ENCODE peak calls at places on chromosomes 7 and 10, in five cellular contexts. One of them, this sample, is unnamed.

GRCh38 chr10:1363466-1364121 is 307.4 kb downstream of the WDR37 start:
- DNase-seq in prostate gland: no peak
- DNase-seq in HepG2: no peak
- DNase-seq in neural crest cell: no peak
- DNase-seq in HFF-Myc: no peak
- DNase-seq in this sample: no peak

GRCh38 chr7:155738652-155739537 is 73.4 kb downstream of the SHH start:
- DNase-seq in prostate gland: peak
- DNase-seq in HFF-Myc: peak
- DNase-seq in HepG2: peak
- DNase-seq in neural crest cell: peak
- DNase-seq in this sample: no peak

GRCh38 chr10:31134303-31134928 is 102.8 kb upstream of the ZNF438 start:
- DNase-seq in HepG2: peak
- DNase-seq in prostate gland: no peak
- DNase-seq in neural crest cell: no peak
- DNase-seq in HFF-Myc: peak
- DNase-seq in this sample: peak

GRCh38 chr7:143013473-143013872 is 13.5 kb downstream of the OR9A2 start:
- DNase-seq in HFF-Myc: no peak
- DNase-seq in HepG2: no peak
- DNase-seq in prostate gland: no peak
- DNase-seq in neural crest cell: no peak
- DNase-seq in this sample: no peak

GRCh38 chr7:44278451-44279161 is 46.8 kb downstream of the CAMK2B start:
- DNase-seq in neural crest cell: no peak
- DNase-seq in prostate gland: no peak
- DNase-seq in HFF-Myc: no peak
- DNase-seq in HepG2: no peak
- DNase-seq in this sample: peak

GRCh38 chr10:103802081-103802480 is 53.3 kb downstream of the SH3PXD2A start:
- DNase-seq in HFF-Myc: no peak
- DNase-seq in HepG2: no peak
- DNase-seq in neural crest cell: no peak
- DNase-seq in prostate gland: no peak
- DNase-seq in this sample: no peak

GRCh38 chr10:44801383-44802327 is 109.5 kb upstream of the TMEM72 start:
- DNase-seq in HepG2: peak
- DNase-seq in prostate gland: peak
- DNase-seq in neural crest cell: no peak
- DNase-seq in HFF-Myc: peak
- DNase-seq in this sample: no peak

GRCh38 chr10:49271346-49271745 is 27.6 kb upstream of the C10orf71 start:
- DNase-seq in prostate gland: no peak
- DNase-seq in HepG2: no peak
- DNase-seq in HFF-Myc: no peak
- DNase-seq in neural crest cell: no peak
- DNase-seq in this sample: no peak

GRCh38 chr10:2772791-2773644 is 294.3 kb upstream of the PFKP start:
- DNase-seq in HepG2: no peak
- DNase-seq in prostate gland: no peak
- DNase-seq in neural crest cell: no peak
- DNase-seq in HFF-Myc: no peak
- DNase-seq in this sample: no peak

GRCh38 chr10:88594482-88594881 is 7.9 kb downstream of the LIPJ start:
- DNase-seq in HFF-Myc: no peak
- DNase-seq in prostate gland: no peak
- DNase-seq in neural crest cell: no peak
- DNase-seq in HepG2: no peak
- DNase-seq in this sample: no peak

GRCh38 chr10:115422624-115423023 is 329.5 kb downstream of the ATRNL1 start:
- DNase-seq in HepG2: no peak
- DNase-seq in HFF-Myc: no peak
- DNase-seq in prostate gland: no peak
- DNase-seq in neural crest cell: no peak
- DNase-seq in this sample: no peak

GRCh38 chr7:117338020-117338419 is 15.2 kb upstream of the WNT2 start:
- DNase-seq in neural crest cell: no peak
- DNase-seq in HFF-Myc: no peak
- DNase-seq in HepG2: no peak
- DNase-seq in prostate gland: no peak
- DNase-seq in this sample: no peak

GRCh38 chr10:86682675-86683074 is 14.4 kb downstream of the LDB3 start:
- DNase-seq in HFF-Myc: no peak
- DNase-seq in prostate gland: no peak
- DNase-seq in neural crest cell: no peak
- DNase-seq in HepG2: no peak
- DNase-seq in this sample: no peak

GRCh38 chr7:92767427-92767826 is 68.9 kb downstream of the CDK6 start:
- DNase-seq in HepG2: no peak
- DNase-seq in prostate gland: no peak
- DNase-seq in neural crest cell: no peak
- DNase-seq in HFF-Myc: no peak
- DNase-seq in this sample: no peak

GRCh38 chr7:95396136-95397032 is at the start of gene PON3:
- DNase-seq in prostate gland: no peak
- DNase-seq in neural crest cell: no peak
- DNase-seq in HepG2: peak
- DNase-seq in HFF-Myc: no peak
- DNase-seq in this sample: no peak

GRCh38 chr10:75402486-75403143 is 1.1 kb upstream of the ZNF503 start:
- DNase-seq in HepG2: no peak
- DNase-seq in neural crest cell: peak
- DNase-seq in prostate gland: peak
- DNase-seq in HFF-Myc: no peak
- DNase-seq in this sample: no peak

GRCh38 chr7:42621543-42622219 is 290.2 kb downstream of the C7orf25 start:
- DNase-seq in HepG2: no peak
- DNase-seq in HFF-Myc: no peak
- DNase-seq in prostate gland: no peak
- DNase-seq in neural crest cell: no peak
- DNase-seq in this sample: no peak

GRCh38 chr7:1314021-1314907 is 81.6 kb downstream of the UNCX start:
- DNase-seq in neural crest cell: no peak
- DNase-seq in HepG2: no peak
- DNase-seq in prostate gland: no peak
- DNase-seq in HFF-Myc: no peak
- DNase-seq in this sample: no peak

DNA sequence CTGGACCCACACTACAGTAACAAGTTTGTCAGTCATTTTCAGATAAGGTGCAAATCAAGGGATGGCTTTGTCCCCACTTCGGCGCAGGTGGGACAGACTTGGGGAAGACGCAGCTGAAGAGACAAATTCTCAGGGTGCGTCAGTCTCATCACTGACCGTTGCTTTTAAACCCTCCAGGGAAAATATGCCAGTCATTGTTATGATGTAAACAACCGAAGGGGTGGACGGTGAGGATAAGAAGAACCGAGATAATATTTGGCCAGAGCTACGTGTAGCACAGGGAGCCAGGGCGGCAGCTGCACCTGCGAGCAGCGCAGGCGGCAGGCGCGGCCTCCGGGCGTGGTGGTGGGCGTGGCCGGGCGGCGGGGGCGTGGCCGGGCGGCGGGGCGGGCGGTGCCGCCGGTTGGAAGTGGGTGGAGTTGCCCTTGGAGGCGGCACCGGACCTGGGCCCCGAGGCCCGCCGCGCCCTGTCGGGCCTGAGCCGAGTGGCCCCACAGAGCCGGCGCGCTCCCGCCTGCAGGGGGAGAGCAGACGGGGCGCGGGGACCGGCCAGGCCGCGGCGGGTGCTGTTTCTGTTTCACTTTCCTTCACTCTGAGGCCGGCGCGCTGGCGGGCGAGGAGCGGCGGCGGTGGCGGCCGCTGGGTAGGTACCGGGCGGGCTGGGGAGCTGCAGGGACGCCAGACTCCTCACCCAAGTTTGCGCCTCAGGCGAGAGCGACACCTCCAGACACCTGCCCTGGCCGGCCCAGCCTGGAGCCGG is at the start of gene PCGF5:
- DNase-seq in HepG2: no peak
- DNase-seq in HFF-Myc: no peak
- DNase-seq in neural crest cell: peak
- DNase-seq in prostate gland: peak
- DNase-seq in this sample: peak
- TF ChIP-seq CTCF in HepG2: peak
- TF ChIP-seq CTCF in HFF-Myc: peak
- TF ChIP-seq CTCF in neural crest cell: peak
- TF ChIP-seq CTCF in prostate gland: peak
- TF ChIP-seq CTCF in this sample: no peak

GRCh38 chr7:34497153-34497777 is 160.8 kb upstream of the NPSR1 start:
- DNase-seq in neural crest cell: peak
- DNase-seq in HFF-Myc: no peak
- DNase-seq in prostate gland: no peak
- DNase-seq in HepG2: no peak
- DNase-seq in this sample: no peak
- TF ChIP-seq CTCF in neural crest cell: peak
- TF ChIP-seq CTCF in HFF-Myc: peak
- TF ChIP-seq CTCF in prostate gland: no peak
- TF ChIP-seq CTCF in HepG2: no peak
- TF ChIP-seq CTCF in this sample: no peak

GRCh38 chr10:102394801-102395676 is 466 bp upstream of the NFKB2 start:
- DNase-seq in HFF-Myc: no peak
- DNase-seq in prostate gland: peak
- DNase-seq in HepG2: peak
- DNase-seq in neural crest cell: peak
- DNase-seq in this sample: peak

GRCh38 chr10:102395677-102396197 is at the start of gene NFKB2:
- DNase-seq in neural crest cell: no peak
- DNase-seq in HepG2: no peak
- DNase-seq in prostate gland: no peak
- DNase-seq in HFF-Myc: peak
- DNase-seq in this sample: no peak

GRCh38 chr10:102393411-102394078 is 2.0 kb upstream of the NFKB2 start:
- DNase-seq in neural crest cell: no peak
- DNase-seq in prostate gland: no peak
- DNase-seq in HFF-Myc: peak
- DNase-seq in HepG2: no peak
- DNase-seq in this sample: peak

GRCh38 chr10:102392306-102392705 is 3.2 kb upstream of the NFKB2 start:
- DNase-seq in HFF-Myc: no peak
- DNase-seq in neural crest cell: no peak
- DNase-seq in prostate gland: no peak
- DNase-seq in HepG2: no peak
- DNase-seq in this sample: no peak

DNA sequence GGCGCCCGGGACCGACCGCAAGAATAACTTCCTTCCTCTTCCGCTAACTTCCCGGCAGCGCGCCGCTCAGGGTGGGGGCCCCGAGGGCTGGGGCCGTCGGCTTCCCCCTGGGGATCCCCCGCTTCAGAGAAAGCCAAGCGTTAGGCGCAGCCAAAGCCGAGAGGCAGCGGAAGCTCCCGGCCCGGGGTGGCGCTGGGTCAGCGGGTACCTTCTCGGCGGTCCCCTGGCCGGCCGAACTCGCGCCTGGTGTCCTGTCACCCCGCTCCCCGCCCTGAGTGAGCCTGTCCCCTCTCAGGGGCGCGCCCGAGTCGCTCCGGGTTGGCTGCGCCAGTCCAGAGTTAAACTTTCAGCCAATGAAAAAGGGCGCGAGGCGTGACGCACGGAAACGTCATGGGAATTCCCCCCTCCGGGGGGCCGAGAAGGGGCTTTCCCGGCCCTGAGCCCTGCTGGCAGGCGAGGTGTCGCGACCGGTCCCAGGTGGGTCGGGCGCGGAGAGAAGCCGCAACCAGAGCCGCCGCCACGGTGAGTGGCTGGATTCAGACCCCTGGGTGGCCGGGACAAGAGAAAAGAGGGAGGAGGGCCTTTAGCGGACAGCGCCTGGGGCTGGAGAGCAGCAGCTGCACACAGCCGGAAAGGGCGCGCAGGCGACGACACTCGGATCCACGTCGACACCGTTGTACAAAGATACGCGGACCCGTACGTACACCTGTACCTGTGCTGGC is 1.3 kb upstream of the NFKB2 start:
- DNase-seq in HepG2: peak
- DNase-seq in neural crest cell: peak
- DNase-seq in HFF-Myc: peak
- DNase-seq in prostate gland: peak
- DNase-seq in this sample: peak
- TF ChIP-seq CTCF in HepG2: peak
- TF ChIP-seq CTCF in neural crest cell: peak
- TF ChIP-seq CTCF in HFF-Myc: no peak
- TF ChIP-seq CTCF in prostate gland: peak
- TF ChIP-seq CTCF in this sample: no peak

DNA sequence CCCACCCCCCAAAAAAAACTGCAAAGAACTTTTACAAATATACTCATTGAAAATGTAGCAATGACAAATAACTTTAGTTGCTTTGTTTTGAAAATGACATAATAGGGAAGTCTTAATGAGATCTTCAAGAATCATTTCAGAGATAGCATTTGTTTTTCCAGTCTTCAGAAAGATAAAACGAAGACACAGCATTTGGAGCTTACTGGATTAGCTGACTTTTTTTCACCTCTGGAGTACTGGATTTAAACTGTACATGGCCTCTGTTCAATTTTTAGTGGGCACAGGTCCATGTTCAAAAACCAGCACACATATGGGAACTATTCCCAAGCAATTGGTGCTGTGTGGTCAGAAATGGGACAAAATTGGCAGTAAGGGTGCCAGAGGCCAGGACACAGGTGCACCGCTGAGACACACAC is 3.9 kb downstream of the RAB11FIP2 start:
- DNase-seq in HepG2: no peak
- DNase-seq in prostate gland: no peak
- DNase-seq in HFF-Myc: peak
- DNase-seq in neural crest cell: no peak
- DNase-seq in this sample: no peak
- TF ChIP-seq CTCF in HepG2: no peak
- TF ChIP-seq CTCF in prostate gland: no peak
- TF ChIP-seq CTCF in HFF-Myc: no peak
- TF ChIP-seq CTCF in neural crest cell: no peak
- TF ChIP-seq CTCF in this sample: no peak

DNA sequence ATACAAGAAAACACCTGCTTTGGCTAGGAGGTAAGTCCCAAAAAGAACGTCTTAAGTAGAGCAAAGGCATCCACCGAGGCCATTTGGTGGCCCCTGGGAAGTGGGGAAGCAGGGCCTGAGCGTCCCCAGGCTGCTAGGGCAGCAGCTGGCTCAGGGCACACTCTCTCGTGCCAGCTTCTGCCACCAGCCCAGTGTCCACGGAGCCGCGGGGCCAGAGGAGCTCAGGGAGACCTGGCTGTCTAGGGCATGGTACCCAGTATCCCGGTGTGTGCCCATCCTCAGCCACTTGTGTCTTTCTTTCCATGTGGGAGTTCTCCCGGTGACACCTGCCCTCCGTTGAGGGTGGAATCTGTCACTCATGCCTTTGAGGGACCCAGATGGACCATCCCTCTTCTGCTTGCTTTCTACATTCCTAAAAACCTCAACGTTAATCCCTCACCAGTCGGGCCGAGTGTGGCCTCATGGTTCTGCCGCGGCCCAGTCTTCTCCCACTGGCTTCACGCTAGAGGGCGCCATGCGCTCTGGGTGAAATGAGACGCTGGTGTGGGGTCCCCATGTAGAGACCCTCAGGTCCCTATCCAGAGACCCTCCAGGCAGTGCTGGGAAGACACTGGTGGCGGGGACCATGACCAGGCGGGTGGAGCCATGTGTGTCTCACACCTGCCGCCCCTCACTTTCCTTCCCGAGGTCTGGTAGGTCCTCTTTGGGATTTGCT is 9.5 kb upstream of the AP5Z1 start:
- DNase-seq in HFF-Myc: no peak
- DNase-seq in prostate gland: no peak
- DNase-seq in HepG2: no peak
- DNase-seq in neural crest cell: no peak
- DNase-seq in this sample: no peak
- TF ChIP-seq CTCF in HFF-Myc: peak
- TF ChIP-seq CTCF in prostate gland: no peak
- TF ChIP-seq CTCF in HepG2: peak
- TF ChIP-seq CTCF in neural crest cell: peak
- TF ChIP-seq CTCF in this sample: peak

GRCh38 chr10:128739937-128740336 is 613.7 kb upstream of the MKI67 start:
- DNase-seq in HepG2: no peak
- DNase-seq in neural crest cell: no peak
- DNase-seq in HFF-Myc: no peak
- DNase-seq in prostate gland: no peak
- DNase-seq in this sample: no peak
- TF ChIP-seq CTCF in HepG2: peak
- TF ChIP-seq CTCF in neural crest cell: no peak
- TF ChIP-seq CTCF in HFF-Myc: no peak
- TF ChIP-seq CTCF in prostate gland: no peak
- TF ChIP-seq CTCF in this sample: no peak

This sample was measured in D721Med.